ENCODE peak calls at places on chromosomes 4 and X, in nine cellular contexts. F is uterus, L is endothelial cell, X is H9, S is K562, Q is epithelial cell of proximal tubule, Z is lower leg skin, N is tibial nerve, P is epithelial cell of esophagus. W is an unnamed sample.

GRCh38 chr4:179125870-179126269 is 1683.6 kb upstream of the AGA start:
- DNase-seq in F (no peak), L (no peak), X (no peak), S (no peak), Q (no peak), Z (no peak), N (no peak), P (no peak), W (no peak)

GRCh38 chrX:43474321-43474720 is 181.8 kb upstream of the MAOA start:
- DNase-seq in F (no peak), L (no peak), X (peak), S (no peak), Q (peak), Z (no peak), N (no peak), P (peak), W (no peak)

GRCh38 chr4:107519057-107519456 is 201.0 kb downstream of the PAPSS1 start:
- DNase-seq in F (no peak), L (peak), X (no peak), S (no peak), Q (peak), Z (no peak), N (peak), P (peak), W (no peak)

GRCh38 chrX:148043456-148043855 is 62.3 kb downstream of the FMR1NB start:
- DNase-seq in F (no peak), L (no peak), X (no peak), S (no peak), Q (peak), Z (no peak), N (no peak), P (peak), W (no peak)

GRCh38 chrX:45781901-45782553 is 581.4 kb upstream of the DIPK2B start:
- DNase-seq in F (no peak), L (no peak), X (no peak), S (no peak), Q (no peak), Z (no peak), N (no peak), P (peak), W (no peak)

GRCh38 chrX:20173305-20173704 is 31.7 kb upstream of the EIF1AX start:
- DNase-seq in F (no peak), L (no peak), X (no peak), S (no peak), Q (no peak), Z (no peak), N (no peak), P (no peak), W (no peak)

GRCh38 chrX:21735038-21735752 is 22.7 kb downstream of the SMPX start:
- DNase-seq in F (no peak), L (no peak), X (no peak), S (no peak), Q (no peak), Z (no peak), N (no peak), P (no peak), W (no peak)

GRCh38 chr4:36208884-36209473 is 35.3 kb downstream of the ARAP2 start:
- DNase-seq in F (no peak), L (no peak), X (no peak), S (no peak), Q (no peak), Z (no peak), N (no peak), P (no peak), W (no peak)

GRCh38 chr4:153345011-153345981 is 808 bp downstream of the MND1 start:
- DNase-seq in F (peak), L (peak), X (peak), S (peak), Q (no peak), Z (no peak), N (peak), P (peak), W (peak)
- TF ChIP-seq CTCF in F (no peak), L (no peak), X (no peak), S (no peak), Q (peak), Z (no peak), N (no peak), P (peak), W (no peak)

DNA sequence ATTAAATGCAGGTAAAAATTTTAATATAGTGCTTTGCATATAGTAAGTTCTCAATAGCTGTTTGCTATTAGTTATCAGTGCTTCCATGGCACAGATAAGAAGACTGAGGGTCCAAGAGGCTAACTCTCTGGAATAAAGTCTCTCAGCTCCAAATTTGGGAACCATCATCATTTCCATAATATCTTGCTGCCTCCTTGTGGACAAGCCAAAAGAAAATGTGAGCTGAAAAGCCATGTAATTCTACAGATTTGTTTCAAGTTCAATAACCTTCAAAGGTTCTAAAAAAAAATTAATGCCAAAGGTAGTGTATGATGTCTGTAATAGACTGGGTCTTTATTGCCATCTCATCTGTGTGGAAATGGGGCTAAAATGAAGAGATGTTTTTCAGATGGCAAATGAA is 136.9 kb upstream of the VCX start:
- DNase-seq in F (no peak), L (no peak), X (no peak), S (no peak), Q (no peak), Z (no peak), N (no peak), P (peak), W (no peak)
- TF ChIP-seq CTCF in F (no peak), L (no peak), X (peak), S (no peak), Q (peak), Z (no peak), N (peak), P (peak), W (no peak)

DNA sequence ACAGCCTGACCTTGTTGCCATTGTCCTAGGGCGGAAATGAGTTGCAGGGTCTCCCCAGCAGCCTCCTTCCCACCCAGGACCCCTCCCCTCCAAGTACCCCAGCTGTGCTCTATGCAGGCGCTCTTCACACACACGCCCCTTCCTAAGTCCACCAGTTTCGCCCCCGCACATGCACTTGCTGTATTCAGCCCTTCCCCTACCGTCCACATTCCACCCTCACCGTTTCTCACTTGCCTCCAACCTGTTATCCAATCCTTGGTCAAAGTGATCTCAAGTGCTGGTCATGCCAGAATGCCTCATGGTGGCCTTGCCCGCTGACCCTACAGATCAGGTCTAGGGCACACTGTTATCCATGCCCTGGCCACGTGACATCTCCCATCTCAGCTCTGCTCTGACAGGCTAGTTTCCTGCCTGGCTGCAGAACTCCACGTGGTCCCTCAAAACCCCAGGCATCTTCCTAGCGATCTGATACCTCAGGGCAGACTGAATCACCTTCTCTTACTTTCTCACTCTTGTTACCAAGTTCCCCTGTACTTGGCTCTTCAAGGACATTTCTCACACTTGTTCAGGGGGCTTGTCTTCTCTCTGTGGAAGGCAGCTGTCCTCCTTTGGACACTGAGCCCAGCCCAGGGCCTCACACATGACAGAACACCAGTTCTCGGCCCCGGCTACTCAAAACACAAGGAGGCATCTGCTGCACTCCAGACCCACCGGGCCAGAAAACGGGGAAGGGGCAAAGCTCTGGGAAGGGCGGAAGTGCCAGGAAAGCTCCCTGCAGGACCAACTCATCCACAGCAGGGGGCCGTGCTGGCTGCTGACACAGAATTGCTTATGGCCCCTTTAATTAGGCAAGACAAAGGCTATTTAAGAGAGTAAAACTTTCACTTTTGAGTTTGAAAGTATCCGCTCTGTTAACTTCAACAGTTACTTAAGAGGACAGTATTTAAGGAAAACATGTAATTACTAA is 39.9 kb downstream of the NSG1 start:
- DNase-seq in F (peak), L (peak), X (peak), S (no peak), Q (no peak), Z (peak), N (no peak), P (no peak), W (no peak)
- TF ChIP-seq CTCF in F (no peak), L (no peak), X (no peak), S (no peak), Q (peak), Z (no peak), N (no peak), P (no peak), W (no peak)

GRCh38 chrX:10085223-10085622 is 71.6 kb upstream of the CLCN4 start:
- DNase-seq in F (no peak), L (no peak), X (no peak), S (no peak), Q (no peak), Z (no peak), N (no peak), P (no peak), W (no peak)
- TF ChIP-seq CTCF in F (no peak), L (no peak), X (no peak), S (no peak), Q (no peak), Z (no peak), N (no peak), P (no peak), W (no peak)

GRCh38 chr4:119212964-119213606 is 572 bp downstream of the USP53 start:
- DNase-seq in F (peak), L (peak), X (peak), S (peak), Q (peak), Z (peak), N (peak), P (peak), W (peak)
- TF ChIP-seq CTCF in F (no peak), L (no peak), X (peak), S (peak), Q (peak), Z (no peak), N (no peak), P (peak), W (peak)

DNA sequence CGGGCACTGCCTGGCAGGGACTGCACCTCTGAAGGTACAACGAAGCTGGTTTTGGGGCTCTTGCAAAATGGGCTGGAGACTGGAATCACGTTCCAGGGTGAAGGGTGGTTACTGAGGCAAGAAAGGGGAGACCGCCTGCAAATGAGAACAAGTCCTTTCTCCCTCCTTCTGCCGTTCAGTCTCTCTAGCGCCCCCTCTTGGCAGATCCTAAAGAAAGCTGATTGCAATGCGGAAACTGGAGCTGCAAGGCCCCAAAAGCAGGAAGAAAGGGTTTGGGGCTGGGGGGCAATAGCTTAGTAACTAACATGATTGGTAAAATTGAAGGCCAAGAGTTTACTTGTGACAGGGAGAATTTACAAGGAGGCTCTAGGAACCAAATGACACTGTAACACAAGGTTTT is 222.6 kb upstream of the HAND2 start:
- DNase-seq in F (no peak), L (peak), X (peak), S (peak), Q (no peak), Z (no peak), N (no peak), P (peak), W (no peak)
- TF ChIP-seq CTCF in F (no peak), L (peak), X (peak), S (peak), Q (peak), Z (no peak), N (no peak), P (peak), W (peak)

DNA sequence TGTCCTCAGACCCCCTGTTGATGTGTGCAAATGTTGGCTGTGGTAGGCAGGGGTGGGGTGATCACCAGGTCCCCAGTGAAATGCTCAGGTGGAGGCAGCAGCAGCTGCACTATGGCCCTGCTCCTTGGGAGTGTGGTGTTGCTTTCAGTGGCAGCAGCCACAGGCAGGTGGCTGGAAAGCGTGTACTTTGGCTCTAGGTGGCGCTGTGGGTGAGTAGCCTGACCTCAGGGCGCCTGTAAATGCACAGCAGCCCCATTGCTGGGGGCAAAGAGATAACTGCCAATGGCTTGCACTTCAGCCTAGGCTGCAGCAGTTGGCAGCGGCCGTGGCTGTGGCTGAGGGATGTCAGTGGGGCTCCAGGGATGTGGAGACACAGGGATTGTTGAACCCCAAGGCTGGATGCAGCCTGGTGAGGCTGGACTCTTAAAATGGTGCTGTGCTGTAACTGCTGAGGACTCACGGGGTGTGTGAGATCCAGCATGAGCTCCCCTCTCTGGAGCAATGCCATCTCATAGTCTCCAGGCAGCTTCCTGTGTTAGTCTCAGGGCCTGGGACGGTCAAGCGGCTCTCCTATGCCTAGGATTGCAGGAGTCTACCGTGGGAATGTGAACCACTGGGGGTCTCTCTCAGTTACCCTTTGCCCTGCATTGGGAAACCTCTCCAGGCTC is 421.7 kb upstream of the HTR2C start:
- DNase-seq in F (no peak), L (peak), X (peak), S (no peak), Q (no peak), Z (no peak), N (no peak), P (no peak), W (no peak)
- TF ChIP-seq CTCF in F (no peak), L (no peak), X (peak), S (peak), Q (no peak), Z (no peak), N (no peak), P (no peak), W (no peak)

DNA sequence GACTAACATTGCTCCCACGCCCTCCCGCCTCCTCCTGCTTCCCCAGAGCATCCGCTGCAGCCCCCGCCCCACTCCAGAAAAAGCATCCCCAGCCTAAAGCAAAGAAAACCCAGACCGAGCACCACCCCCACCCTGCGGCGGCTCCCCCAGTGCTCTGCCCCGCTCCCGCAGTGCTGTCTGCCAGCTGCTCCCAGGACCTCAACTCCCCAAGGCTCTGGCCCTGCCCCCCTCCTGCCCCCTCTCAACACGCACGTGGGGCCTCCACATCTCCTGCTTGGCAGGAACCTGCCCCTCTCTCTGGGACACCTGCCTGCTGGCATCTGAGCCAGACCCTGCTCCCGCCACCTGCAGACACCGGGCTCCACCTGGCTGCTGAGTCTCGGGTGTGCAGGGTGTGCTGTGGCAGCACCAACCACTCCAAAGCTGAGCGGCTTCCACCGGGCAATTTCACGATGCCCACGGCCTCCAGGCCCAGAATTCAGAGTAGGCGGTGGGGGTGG is 79.4 kb downstream of the FAM53A start:
- DNase-seq in F (no peak), L (no peak), X (no peak), S (no peak), Q (no peak), Z (no peak), N (no peak), P (no peak), W (no peak)
- TF ChIP-seq CTCF in F (peak), L (no peak), X (no peak), S (peak), Q (peak), Z (no peak), N (no peak), P (peak), W (peak)

GRCh38 chrX:74536142-74537010 is 78.0 kb downstream of the RLIM start:
- DNase-seq in F (peak), L (peak), X (peak), S (peak), Q (no peak), Z (peak), N (peak), P (peak), W (peak)
- TF ChIP-seq CTCF in F (no peak), L (no peak), X (peak), S (no peak), Q (peak), Z (no peak), N (no peak), P (peak), W (no peak)

DNA sequence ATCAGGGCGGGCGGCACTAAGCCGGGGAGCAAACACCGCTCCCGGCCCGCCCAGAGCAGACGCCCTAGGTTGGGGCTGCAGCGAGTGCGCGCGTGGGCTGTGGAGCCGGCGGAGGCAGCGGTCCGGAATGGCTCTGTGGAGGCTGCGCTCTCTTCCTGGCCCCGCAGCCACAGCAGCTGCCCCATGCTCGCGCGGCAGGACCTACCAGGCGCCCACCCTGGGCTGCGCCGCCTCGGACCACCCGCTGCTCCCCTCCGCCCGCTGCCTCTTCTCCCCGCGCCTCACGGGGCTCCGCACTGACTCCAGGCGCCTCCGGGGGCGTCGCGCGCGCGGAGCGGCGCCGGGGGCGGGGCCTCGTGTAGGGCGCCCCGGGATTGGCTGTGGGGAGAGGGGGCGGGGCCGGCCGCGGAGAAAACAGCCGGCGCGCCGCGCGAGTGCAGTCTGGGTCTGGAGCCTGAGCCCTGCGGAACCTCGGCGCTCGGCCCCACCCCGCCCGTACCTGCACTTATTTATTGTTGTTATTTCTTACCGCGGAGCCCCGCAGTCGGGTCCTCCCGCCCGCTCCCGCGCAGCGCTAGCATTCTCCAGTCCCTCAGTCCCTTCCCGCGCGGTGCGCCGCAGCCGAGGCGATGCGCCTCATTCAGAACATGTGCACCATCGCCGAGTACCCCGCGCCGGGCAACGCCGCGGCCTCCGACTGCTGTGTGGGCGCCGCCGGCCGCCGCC is at the start of gene RASL11B:
- DNase-seq in F (peak), L (peak), X (peak), S (peak), Q (no peak), Z (peak), N (peak), P (peak), W (peak)
- TF ChIP-seq CTCF in F (peak), L (no peak), X (no peak), S (no peak), Q (no peak), Z (no peak), N (peak), P (no peak), W (peak)

W was measured in heart right ventricle.